ENCODE peak calls at places on chromosome 9, in nine cellular contexts. S is effector CD4-positive, alpha-beta T cell; K is NCI-H1417; A is A549; F is naive B cell; W is activated naive CD4-positive, alpha-beta T cell treated with anti-CD3 and anti-CD28 coated beads for 36 hours; L is fibroblast of mammary gland; Z is ecto neural progenitor cell; N is endothelial cell. G is an unnamed sample.

GRCh38 chr9:127862075-127863011 is 7.9 kb upstream of the ENG start:
- DNase-seq in Z (no peak), W (peak; percentile 59), S (peak; percentile 29), F (peak; percentile 83), N (no peak), A (no peak), L (no peak), K (no peak), G (no peak)

GRCh38 chr9:133607381-133607780 is 1.8 kb downstream of the FAM163B start:
- DNase-seq in K (no peak), S (no peak), Z (no peak), W (no peak), L (no peak), N (no peak), A (no peak), F (no peak), G (no peak)

GRCh38 chr9:73565026-73565425 is 413.4 kb downstream of the ANXA1 start:
- DNase-seq in S (no peak), Z (no peak), A (no peak), K (no peak), L (no peak), N (no peak), W (no peak), F (no peak), G (peak; percentile 6)

GRCh38 chr9:107161338-107161737 is 121.7 kb upstream of the RAD23B start:
- DNase-seq in K (peak; percentile 65), N (peak; percentile 17), W (no peak), A (no peak), S (no peak), L (no peak), F (no peak), Z (no peak), G (no peak)

GRCh38 chr9:78618735-78619134 is 321.8 kb downstream of the PSAT1 start:
- DNase-seq in Z (no peak), F (no peak), L (no peak), S (no peak), K (no peak), A (no peak), W (no peak), N (no peak), G (no peak)

GRCh38 chr9:35070823-35071813 is 1.3 kb downstream of the VCP start:
- DNase-seq in F (peak; percentile 47), W (peak; percentile 49), S (no peak), A (no peak), L (peak; percentile 47), N (no peak), Z (no peak), K (no peak), G (peak; percentile 75)

GRCh38 chr9:117073539-117074336 is 341.1 kb downstream of the ASTN2 start:
- DNase-seq in K (peak; percentile 76), L (no peak), N (peak; percentile 68), Z (peak; percentile 68), A (peak; percentile 15), F (no peak), S (no peak), W (peak; percentile 17), G (peak; percentile 29)

GRCh38 chr9:122190597-122191381 is 31.1 kb downstream of the MORN5 start:
- DNase-seq in W (no peak), A (no peak), F (no peak), N (no peak), S (no peak), L (no peak), Z (no peak), K (peak; percentile 37), G (peak; percentile 78)

GRCh38 chr9:14346826-14347407 is 33.0 kb upstream of the NFIB start:
- DNase-seq in L (no peak), A (no peak), S (no peak), K (no peak), Z (no peak), W (no peak), N (peak; percentile 38), F (no peak), G (no peak)

GRCh38 chr9:89555426-89556375 is 49.1 kb upstream of the GADD45G start:
- DNase-seq in K (no peak), F (no peak), A (no peak), Z (no peak), W (no peak), S (no peak), N (no peak), L (peak; percentile 15), G (no peak)

GRCh38 chr9:4515958-4516375 is 25.7 kb downstream of the SLC1A1 start:
- DNase-seq in L (peak; percentile 29), A (no peak), W (no peak), Z (no peak), S (no peak), N (no peak), F (no peak), K (no peak), G (peak; percentile 70)

GRCh38 chr9:89999176-89999533 is 394.3 kb downstream of the GADD45G start:
- DNase-seq in S (no peak), A (no peak), Z (no peak), N (no peak), F (no peak), W (no peak), L (no peak), K (peak; percentile 74), G (no peak)

GRCh38 chr9:128912270-128912853 is 8.4 kb upstream of the PHYHD1 start:
- DNase-seq in Z (peak; percentile 38), N (no peak), F (no peak), K (no peak), S (no peak), W (no peak), L (peak; percentile 89), A (peak; percentile 97), G (peak; percentile 90)